ENCODE peak calls at places on chromosomes 5 and 9, in five cellular contexts. Z, Y, N, G and E are unnamed samples.
A peak's percentile ranks its signal among the peaks of the same experiment; 100 is the strongest.

GRCh38 chr5:172800088-172800551 is 29.1 kb upstream of the DUSP1 start:
- DNase-seq in Z (peak; percentile 99), Y (peak; percentile 67), N (no peak), G (peak; percentile 88), E (peak; percentile 91)

GRCh38 chr5:14873093-14873492 is 1.5 kb upstream of the ANKH start:
- DNase-seq in Z (no peak), Y (no peak), N (no peak), G (no peak), E (no peak)

GRCh38 chr9:109556061-109556460 is 58.0 kb upstream of the PTPN3 start:
- DNase-seq in Z (no peak), Y (no peak), N (no peak), G (no peak), E (no peak)

GRCh38 chr5:173247504-173247903 is 12.5 kb upstream of the NKX2-5 start:
- DNase-seq in Z (no peak), Y (no peak), N (no peak), G (no peak), E (no peak)

GRCh38 chr9:18604971-18605370 is 131.0 kb downstream of the ADAMTSL1 start:
- DNase-seq in Z (no peak), Y (no peak), N (no peak), G (no peak), E (no peak)

GRCh38 chr9:134515026-134515821 is 126.4 kb upstream of the COL5A1 start:
- DNase-seq in Z (no peak), Y (no peak), N (no peak), G (no peak), E (no peak)

GRCh38 chr9:122402403-122403268 is 31.8 kb downstream of the PTGS1 start:
- DNase-seq in Z (peak; percentile 95), Y (no peak), N (no peak), G (peak; percentile 91), E (peak; percentile 89)

GRCh38 chr9:137030006-137030405 is 1.9 kb downstream of the FUT7 start:
- DNase-seq in Z (no peak), Y (no peak), N (no peak), G (no peak), E (no peak)

GRCh38 chr9:8907863-8908262 is 1108.3 kb upstream of the DMAC1 start:
- DNase-seq in Z (no peak), Y (no peak), N (no peak), G (no peak), E (no peak)

GRCh38 chr5:172556971-172557461 is 84.0 kb upstream of the NEURL1B start:
- DNase-seq in Z (peak; percentile 30), Y (no peak), N (no peak), G (no peak), E (no peak)

GRCh38 chr5:23466401-23466886 is 41.0 kb upstream of the PRDM9 start:
- DNase-seq in Z (no peak), Y (no peak), N (no peak), G (no peak), E (no peak)

GRCh38 chr5:140870221-140871201 is 1.8 kb downstream of the PCDHA11 start:
- DNase-seq in Z (no peak), Y (no peak), N (no peak), G (no peak), E (no peak)

GRCh38 chr5:140869555-140869886 is 764 bp downstream of the PCDHA11 start:
- DNase-seq in Z (no peak), Y (no peak), N (no peak), G (no peak), E (no peak)

GRCh38 chr5:140868721-140869554 is at the start of gene PCDHA11:
- DNase-seq in Z (no peak), Y (no peak), N (peak; percentile 40), G (no peak), E (no peak)
- H3K4me3 ChIP-seq in Z (no peak within 1 kb of the TSS), Y (no peak within 1 kb of the TSS), N (no peak within 1 kb of the TSS), G (no peak within 1 kb of the TSS), E (no peak within 1 kb of the TSS)

GRCh38 chr9:117392992-117393391 is 21.9 kb downstream of the ASTN2 start:
- DNase-seq in Z (no peak), Y (no peak), N (no peak), G (no peak), E (no peak)
- TF ChIP-seq CTCF in Z (no peak), Y (no peak), N (no peak), G (no peak), E (no peak)

GRCh38 chr9:7848498-7848897 is 48.9 kb upstream of the DMAC1 start:
- DNase-seq in Z (no peak), Y (no peak), N (no peak), G (no peak), E (no peak)

GRCh38 chr9:7841831-7842230 is 42.3 kb upstream of the DMAC1 start:
- DNase-seq in Z (no peak), Y (no peak), N (no peak), G (no peak), E (no peak)

DNA sequence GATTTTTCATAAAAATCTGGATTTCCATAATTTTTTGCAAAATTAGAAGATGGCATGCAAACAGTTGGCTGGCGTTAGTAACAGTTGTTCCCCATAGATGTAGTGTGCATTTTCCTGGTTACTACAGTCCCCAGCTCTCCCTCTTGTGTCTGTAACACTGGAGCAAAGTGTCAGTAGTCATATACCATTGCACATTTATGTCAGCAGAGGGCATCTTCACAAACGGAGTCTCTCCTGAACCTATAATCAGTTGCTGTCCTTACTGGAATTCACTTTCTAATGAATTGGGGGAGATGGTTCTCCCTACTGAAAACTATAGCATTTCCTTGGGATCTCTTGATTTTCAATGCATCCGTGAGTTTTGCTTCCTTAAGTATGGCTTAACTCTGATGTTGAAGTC is 44.7 kb upstream of the DMAC1 start:
- DNase-seq in Z (no peak), Y (no peak), N (no peak), G (no peak), E (no peak)
- H3K4me3 ChIP-seq in Z (no peak overlapping the region), Y (no peak overlapping the region), N (no peak overlapping the region), G (no peak overlapping the region), E (no peak overlapping the region)

GRCh38 chr9:112970939-112971338 is 41.1 kb downstream of the ZNF883 start:
- DNase-seq in Z (peak; percentile 13), Y (no peak), N (no peak), G (no peak), E (no peak)

GRCh38 chr9:112969730-112970129 is 42.3 kb downstream of the ZNF883 start:
- DNase-seq in Z (no peak), Y (no peak), N (no peak), G (no peak), E (no peak)

GRCh38 chr9:112971415-112971814 is 40.6 kb downstream of the ZNF883 start:
- DNase-seq in Z (peak; percentile 6), Y (no peak), N (no peak), G (no peak), E (no peak)
- TF ChIP-seq CTCF in Z (peak; percentile 30), Y (no peak), N (no peak), G (peak; percentile 19), E (peak; percentile 22)

GRCh38 chr9:78029601-78030552 is 1.7 kb downstream of the GNAQ start:
- DNase-seq in Z (no peak), Y (no peak), N (no peak), G (no peak), E (no peak)

GRCh38 chr9:78030553-78031270 is 899 bp downstream of the GNAQ start:
- DNase-seq in Z (no peak), Y (no peak), N (peak; percentile 43), G (no peak), E (no peak)

GRCh38 chr9:78031271-78031825 is at the start of gene GNAQ:
- DNase-seq in Z (no peak), Y (no peak), N (no peak), G (no peak), E (no peak)

GRCh38 chr9:78026947-78027346 is 4.7 kb downstream of the GNAQ start:
- DNase-seq in Z (no peak), Y (no peak), N (no peak), G (no peak), E (no peak)

GRCh38 chr9:78028926-78029325 is 2.7 kb downstream of the GNAQ start:
- DNase-seq in Z (no peak), Y (no peak), N (no peak), G (no peak), E (no peak)
- H3K4me3 ChIP-seq in Z (peak overlapping the region; percentile 84), Y (peak overlapping the region; percentile 88), N (no peak overlapping the region), G (peak overlapping the region; percentile 85), E (peak overlapping the region; percentile 85)

DNA sequence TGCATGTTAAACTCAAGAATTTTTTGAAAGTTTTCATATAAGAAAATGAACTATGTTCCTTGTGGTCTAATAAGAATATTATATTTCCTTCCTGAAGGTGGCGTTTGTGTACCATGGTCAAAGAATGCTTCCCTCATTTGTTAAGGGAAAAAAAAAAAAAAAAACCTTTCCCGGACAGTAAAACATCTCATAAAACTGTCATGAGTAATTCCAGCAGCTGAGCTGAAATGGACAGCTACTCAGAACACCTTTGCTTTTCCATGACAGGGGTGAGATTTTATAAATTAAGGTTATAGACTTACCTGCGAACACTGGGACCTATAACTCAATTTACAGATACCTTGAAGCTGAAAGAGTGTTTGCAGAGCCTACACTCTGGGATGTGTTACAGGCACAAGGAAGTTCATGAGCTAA is 113.2 kb upstream of the RANBP3L start:
- DNase-seq in Z (peak; percentile 71), Y (no peak), N (no peak), G (peak; percentile 10), E (no peak)
- TF ChIP-seq CTCF in Z (peak; percentile 52), Y (peak; percentile 60), N (peak; percentile 29), G (peak; percentile 56), E (peak; percentile 20)

DNA sequence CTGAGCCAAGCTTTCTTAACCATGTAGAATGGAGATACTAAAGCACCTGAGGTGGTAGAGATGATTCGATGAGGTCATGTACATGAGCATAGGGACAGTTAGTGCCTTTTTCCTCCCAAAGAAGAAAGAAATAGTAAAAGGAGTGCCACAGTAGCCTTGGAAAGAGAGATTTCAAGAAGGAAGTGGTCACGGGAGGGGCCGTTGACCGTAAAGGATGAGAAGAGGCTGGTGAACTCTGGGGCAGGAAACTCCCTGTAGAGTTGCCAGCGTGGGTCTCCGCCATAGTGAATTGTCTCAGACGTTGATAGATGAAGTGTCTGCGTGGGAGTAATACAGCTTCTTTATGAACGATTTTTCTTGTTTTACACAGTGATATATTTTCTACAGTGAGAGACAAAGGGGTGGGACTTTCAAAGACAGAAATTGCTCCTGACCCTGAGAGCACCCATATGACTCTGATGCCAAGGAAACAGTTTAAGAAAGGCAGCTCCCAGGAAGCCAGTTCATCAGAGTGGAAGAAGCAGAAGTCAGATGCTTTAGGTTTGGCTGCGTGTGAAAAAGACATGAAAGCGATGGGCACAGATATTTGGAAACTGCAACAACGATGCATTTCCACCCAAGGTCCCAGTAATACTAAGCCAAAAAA is 41.3 kb downstream of the UGCG start:
- DNase-seq in Z (peak; percentile 58), Y (peak; percentile 19), N (no peak), G (no peak), E (no peak)
- H3K4me3 ChIP-seq in Z (no peak overlapping the region), Y (no peak overlapping the region), N (no peak overlapping the region), G (no peak overlapping the region), E (no peak overlapping the region)

GRCh38 chr5:134887593-134888159 is 13.5 kb downstream of the TXNDC15 start:
- DNase-seq in Z (no peak), Y (no peak), N (no peak), G (no peak), E (no peak)
- TF ChIP-seq CTCF in Z (no peak), Y (no peak), N (no peak), G (no peak), E (no peak)